ENCODE peak calls at places on chromosomes 11 and 22, in four cellular contexts. M is HCT116, F is HepG2, Q is K562. S is an unnamed sample.

GRCh38 chr11:71236836-71237475 is 15.4 kb downstream of the SHANK2 start:
- DNase-seq in F (no peak), Q (no peak), M (no peak), S (peak; percentile 5)

GRCh38 chr11:7449196-7449840 is 36.0 kb upstream of the OLFML1 start:
- DNase-seq in F (no peak), Q (no peak), M (no peak), S (no peak)

GRCh38 chr11:118913411-118914125 is 12.2 kb downstream of the BCL9L start:
- DNase-seq in Q (no peak), M (no peak), F (no peak), S (no peak)

GRCh38 chr11:1749787-1750351 is 526 bp downstream of the IFITM10 start:
- DNase-seq in F (no peak), Q (no peak), M (no peak), S (no peak)

GRCh38 chr22:26648011-26648497 is 9.3 kb upstream of the MIAT start:
- DNase-seq in F (no peak), M (no peak), Q (no peak), S (peak; percentile 39)

GRCh38 chr11:74157169-74157568 is 13.6 kb downstream of the C2CD3 start:
- DNase-seq in F (no peak), Q (no peak), M (no peak), S (no peak)

GRCh38 chr11:105718641-105719040 is 108.8 kb downstream of the GRIA4 start:
- DNase-seq in M (no peak), F (no peak), Q (no peak), S (no peak)

GRCh38 chr11:57363131-57363530 is 17.8 kb downstream of the PRG3 start:
- DNase-seq in Q (no peak), M (no peak), F (no peak), S (no peak)

GRCh38 chr22:22397292-22397870 is 111.2 kb downstream of the ZNF280B start:
- DNase-seq in Q (peak; percentile 50), M (peak; percentile 24), F (peak; percentile 73), S (no peak)

GRCh38 chr11:46361283-46362145 is 14.3 kb downstream of the DGKZ start:
- DNase-seq in F (no peak), M (no peak), Q (peak; percentile 82), S (peak; percentile 88)

GRCh38 chr11:35030716-35031213 is 108.2 kb upstream of the CD44 start:
- DNase-seq in M (peak; percentile 87), Q (peak; percentile 91), F (no peak), S (no peak)

GRCh38 chr22:22043296-22044078 is 60.9 kb upstream of the TOP3B start:
- DNase-seq in F (no peak), Q (peak; percentile 63), M (no peak), S (no peak)

GRCh38 chr11:2201542-2201941 is 29.9 kb upstream of the TH start:
- DNase-seq in M (no peak), Q (no peak), F (no peak), S (no peak)

GRCh38 chr11:119029340-119030028 is 1.2 kb downstream of the SLC37A4 start:
- DNase-seq in Q (peak; percentile 79), M (no peak), F (peak; percentile 93), S (peak; percentile 37)

GRCh38 chr22:45200862-45201511 is 37.3 kb downstream of the NUP50 start:
- DNase-seq in F (no peak), M (no peak), Q (no peak), S (peak; percentile 27)

GRCh38 chr11:131234146-131234680 is 136.2 kb upstream of the NTM start:
- DNase-seq in F (no peak), Q (no peak), M (no peak), S (no peak)

GRCh38 chr11:62552465-62552782 is 5.8 kb upstream of the AHNAK start:
- DNase-seq in Q (no peak), M (no peak), F (no peak), S (no peak)

GRCh38 chr11:66882540-66882939 is 25.7 kb downstream of the LRFN4 start:
- DNase-seq in F (no peak), Q (no peak), M (no peak), S (no peak)

GRCh38 chr11:66006891-66007176 is 4.5 kb downstream of the BANF1 start:
- DNase-seq in M (no peak), Q (no peak), F (no peak), S (peak; percentile 17)

GRCh38 chr11:76150141-76150540 is 56.2 kb downstream of the WNT11 start:
- DNase-seq in F (no peak), Q (no peak), M (no peak), S (no peak)

GRCh38 chr11:76152086-76152658 is 54.1 kb downstream of the WNT11 start:
- DNase-seq in F (peak; percentile 70), M (peak; percentile 57), Q (peak; percentile 92), S (no peak)

GRCh38 chr11:76149713-76150112 is 56.6 kb downstream of the WNT11 start:
- DNase-seq in Q (no peak), M (no peak), F (no peak), S (no peak)

GRCh38 chr11:76152741-76153608 is 53.3 kb downstream of the WNT11 start:
- DNase-seq in M (no peak), Q (no peak), F (no peak), S (no peak)

GRCh38 chr11:76151561-76152085 is 54.7 kb downstream of the WNT11 start:
- DNase-seq in Q (no peak), F (no peak), M (no peak), S (no peak)
- TF ChIP-seq ELF1 in Q (no peak), F (no peak), M (no peak), S (no peak)

GRCh38 chr11:121420398-121420797 is 31.7 kb upstream of the SORL1 start:
- DNase-seq in F (no peak), M (no peak), Q (no peak), S (no peak)

GRCh38 chr11:121421149-121421906 is 30.8 kb upstream of the SORL1 start:
- DNase-seq in F (no peak), M (no peak), Q (peak; percentile 5), S (no peak)

GRCh38 chr11:121417607-121418006 is 34.5 kb upstream of the SORL1 start:
- DNase-seq in Q (no peak), F (no peak), M (no peak), S (no peak)

GRCh38 chr11:121418625-121419114 is 33.4 kb upstream of the SORL1 start:
- DNase-seq in F (no peak), M (no peak), Q (no peak), S (no peak)

GRCh38 chr11:121419839-121420238 is 32.3 kb upstream of the SORL1 start:
- DNase-seq in F (no peak), Q (no peak), M (no peak), S (no peak)
- TF ChIP-seq ELF1 in F (no peak), Q (no peak), M (no peak), S (no peak)

DNA sequence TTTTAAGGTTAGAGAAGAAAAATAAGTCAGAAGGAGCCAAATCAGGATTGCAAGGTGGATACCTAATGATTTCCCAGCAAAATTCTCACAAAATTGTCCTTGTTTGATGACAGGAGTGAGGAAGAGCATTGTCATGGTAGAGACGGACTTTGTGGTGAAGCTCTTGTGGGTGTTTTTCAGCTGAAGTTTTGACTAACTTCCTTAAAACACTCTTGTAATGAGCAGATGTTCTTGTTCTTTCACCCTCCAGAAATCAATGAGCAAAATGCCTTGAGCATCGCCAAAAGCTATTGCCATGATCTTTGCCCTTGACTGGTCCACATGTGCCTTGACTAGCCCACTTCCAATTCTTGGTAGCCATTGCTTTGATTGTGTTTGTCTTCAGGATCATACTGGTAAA is 20.0 kb downstream of the CALCB start:
- DNase-seq in F (no peak), Q (no peak), M (no peak), S (no peak)
- TF ChIP-seq ELF1 in F (no peak), Q (no peak), M (no peak), S (no peak)

GRCh38 chr11:36431429-36432092 is 78.5 kb downstream of the TRAF6 start:
- DNase-seq in M (peak; percentile 84), F (peak; percentile 39), Q (peak; percentile 73), S (no peak)
- TF ChIP-seq ELF1 in M (no peak), F (no peak), Q (no peak), S (no peak)

S was measured in SK-N-SH.